ENCODE peak calls at places on chromosomes 13 and 19, in four cellular contexts. One of them, this sample, is unnamed.

GRCh38 chr13:60590775-60591174 is 193.8 kb downstream of the TDRD3 start:
- DNase-seq in kidney: no peak
- DNase-seq in H9: no peak
- DNase-seq in CD4-positive, alpha-beta memory T cell: no peak
- DNase-seq in this sample: no peak

GRCh38 chr13:113322890-113323651 is 26.0 kb downstream of the LAMP1 start:
- DNase-seq in kidney: no peak
- DNase-seq in H9: no peak
- DNase-seq in CD4-positive, alpha-beta memory T cell: no peak
- DNase-seq in this sample: no peak

GRCh38 chr19:10412257-10412977 is 7.9 kb upstream of the PDE4A start:
- DNase-seq in kidney: no peak
- DNase-seq in H9: no peak
- DNase-seq in CD4-positive, alpha-beta memory T cell: peak
- DNase-seq in this sample: no peak

GRCh38 chr19:7124782-7125181 is 55.3 kb downstream of the ZNF557 start:
- DNase-seq in kidney: no peak
- DNase-seq in H9: no peak
- DNase-seq in CD4-positive, alpha-beta memory T cell: no peak
- DNase-seq in this sample: no peak

GRCh38 chr13:34678154-34678553 is 263.9 kb upstream of the NBEA start:
- DNase-seq in kidney: no peak
- DNase-seq in H9: no peak
- DNase-seq in CD4-positive, alpha-beta memory T cell: no peak
- DNase-seq in this sample: no peak

GRCh38 chr13:102977471-102977870 is 88.7 kb downstream of the SLC10A2 start:
- DNase-seq in kidney: no peak
- DNase-seq in H9: no peak
- DNase-seq in CD4-positive, alpha-beta memory T cell: no peak
- DNase-seq in this sample: no peak

GRCh38 chr13:48235814-48236135 is 2.8 kb downstream of the ITM2B start:
- DNase-seq in kidney: no peak
- DNase-seq in H9: no peak
- DNase-seq in CD4-positive, alpha-beta memory T cell: no peak
- DNase-seq in this sample: no peak

GRCh38 chr19:28828276-28828870 is 384.6 kb downstream of the UQCRFS1 start:
- DNase-seq in kidney: no peak
- DNase-seq in H9: no peak
- DNase-seq in CD4-positive, alpha-beta memory T cell: no peak
- DNase-seq in this sample: no peak

GRCh38 chr19:9407827-9408226 is 27.5 kb downstream of the ZNF266 start:
- DNase-seq in kidney: no peak
- DNase-seq in H9: no peak
- DNase-seq in CD4-positive, alpha-beta memory T cell: no peak
- DNase-seq in this sample: no peak

GRCh38 chr13:78138756-78139155 is 220.1 kb upstream of the EDNRB start:
- DNase-seq in kidney: no peak
- DNase-seq in H9: no peak
- DNase-seq in CD4-positive, alpha-beta memory T cell: no peak
- DNase-seq in this sample: no peak

GRCh38 chr13:67844544-67844943 is 614.4 kb upstream of the PCDH9 start:
- DNase-seq in kidney: no peak
- DNase-seq in H9: no peak
- DNase-seq in CD4-positive, alpha-beta memory T cell: no peak
- DNase-seq in this sample: no peak

GRCh38 chr13:101473458-101473857 is 21.0 kb downstream of the ITGBL1 start:
- DNase-seq in kidney: no peak
- DNase-seq in H9: no peak
- DNase-seq in CD4-positive, alpha-beta memory T cell: no peak
- DNase-seq in this sample: no peak
- H3K27ac ChIP-seq in kidney: no peak
- H3K27ac ChIP-seq in H9: no peak
- H3K27ac ChIP-seq in CD4-positive, alpha-beta memory T cell: no peak
- H3K27ac ChIP-seq in this sample: no peak

GRCh38 chr13:110306960-110307696 is at the start of the genes COL4A1 and COL4A2:
- DNase-seq in kidney: peak
- DNase-seq in H9: peak
- DNase-seq in CD4-positive, alpha-beta memory T cell: no peak
- DNase-seq in this sample: no peak

GRCh38 chr13:110307697-110308376 is 753 bp downstream of the COL4A2 start:
- DNase-seq in kidney: no peak
- DNase-seq in H9: peak
- DNase-seq in CD4-positive, alpha-beta memory T cell: no peak
- DNase-seq in this sample: no peak

GRCh38 chr13:110305544-110305943 is 1.4 kb downstream of the COL4A1 start:
- DNase-seq in kidney: no peak
- DNase-seq in H9: no peak
- DNase-seq in CD4-positive, alpha-beta memory T cell: no peak
- DNase-seq in this sample: no peak

GRCh38 chr13:110305949-110306339 is 1.0 kb downstream of the COL4A1 start:
- DNase-seq in kidney: no peak
- DNase-seq in H9: peak
- DNase-seq in CD4-positive, alpha-beta memory T cell: no peak
- DNase-seq in this sample: no peak

GRCh38 chr13:110306340-110306959 is 507 bp downstream of the COL4A1 start:
- DNase-seq in kidney: no peak
- DNase-seq in H9: peak
- DNase-seq in CD4-positive, alpha-beta memory T cell: no peak
- DNase-seq in this sample: no peak
- H3K27ac ChIP-seq in kidney: peak
- H3K27ac ChIP-seq in H9: no peak
- H3K27ac ChIP-seq in CD4-positive, alpha-beta memory T cell: no peak
- H3K27ac ChIP-seq in this sample: peak

GRCh38 chr13:30874111-30874510 is 32.0 kb upstream of the MEDAG start:
- DNase-seq in kidney: no peak
- DNase-seq in H9: no peak
- DNase-seq in CD4-positive, alpha-beta memory T cell: no peak
- DNase-seq in this sample: no peak
- H3K27ac ChIP-seq in kidney: no peak
- H3K27ac ChIP-seq in H9: no peak
- H3K27ac ChIP-seq in CD4-positive, alpha-beta memory T cell: no peak
- H3K27ac ChIP-seq in this sample: no peak

GRCh38 chr13:20132052-20132634 is 28.7 kb downstream of the GJA3 start:
- DNase-seq in kidney: no peak
- DNase-seq in H9: peak
- DNase-seq in CD4-positive, alpha-beta memory T cell: no peak
- DNase-seq in this sample: no peak
- H3K27ac ChIP-seq in kidney: no peak
- H3K27ac ChIP-seq in H9: no peak
- H3K27ac ChIP-seq in CD4-positive, alpha-beta memory T cell: no peak
- H3K27ac ChIP-seq in this sample: no peak

DNA sequence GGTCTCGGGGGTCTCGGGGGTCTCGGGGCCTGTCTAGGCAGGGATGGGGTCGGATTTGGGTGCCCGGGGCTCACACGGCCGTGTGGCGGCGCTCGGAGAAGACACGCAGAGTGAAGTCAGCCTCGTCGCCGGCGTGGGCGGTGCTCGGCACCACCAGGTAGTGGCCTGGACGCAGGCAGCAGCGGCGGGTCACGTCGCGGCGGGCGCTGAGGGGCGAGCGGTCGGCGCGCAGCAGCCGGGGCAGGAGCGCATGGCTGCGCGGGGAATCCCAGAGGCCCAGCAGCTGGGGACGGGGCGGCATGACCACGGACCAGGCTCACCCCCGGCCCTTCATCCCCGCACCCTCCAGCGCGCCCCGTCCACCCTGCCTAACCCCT is 8.2 kb downstream of the CAPN12 start:
- DNase-seq in kidney: peak
- DNase-seq in H9: peak
- DNase-seq in CD4-positive, alpha-beta memory T cell: peak
- DNase-seq in this sample: peak
- H3K27ac ChIP-seq in kidney: peak
- H3K27ac ChIP-seq in H9: no peak
- H3K27ac ChIP-seq in CD4-positive, alpha-beta memory T cell: peak
- H3K27ac ChIP-seq in this sample: peak

This sample was measured in small intestine.